ENCODE peak calls at places on chromosomes 5 and 9, in nine cellular contexts. B is tibial artery; L is fibroblast of the aortic adventitia; G is body of pancreas; U is CD4-positive, alpha-beta memory T cell; P is AG04450; X is astrocyte of the spinal cord; Y is effector memory CD4-positive, alpha-beta T cell; K is colonic mucosa. T is an unnamed sample.

GRCh38 chr5:172943906-172944305 is 15.3 kb upstream of the RPL26L1 start:
- DNase-seq in P (no peak), Y (no peak), X (no peak), G (no peak), B (peak; percentile 16), K (no peak), U (no peak), L (no peak), T (no peak)

GRCh38 chr9:71058660-71059059 is 62.8 kb downstream of the TRPM3 start:
- DNase-seq in X (no peak), K (peak; percentile 53), U (no peak), Y (no peak), L (no peak), G (no peak), P (no peak), B (no peak), T (no peak)

GRCh38 chr9:92671323-92671722 is 1.4 kb upstream of the IPPK start:
- DNase-seq in P (peak; percentile 50), U (no peak), K (peak; percentile 40), B (no peak), Y (no peak), X (peak; percentile 68), L (peak; percentile 75), G (peak; percentile 39), T (peak; percentile 49)

GRCh38 chr5:38329132-38329715 is 70.9 kb downstream of the EGFLAM start:
- DNase-seq in G (no peak), U (no peak), B (no peak), Y (no peak), L (no peak), P (no peak), X (no peak), K (no peak), T (peak; percentile 7)

GRCh38 chr9:134666208-134666607 is 24.6 kb downstream of the COL5A1 start:
- DNase-seq in Y (no peak), P (no peak), K (no peak), B (no peak), U (no peak), L (no peak), X (no peak), G (no peak), T (no peak)

GRCh38 chr5:137648361-137648760 is 87.5 kb downstream of the KLHL3 start:
- DNase-seq in K (no peak), L (no peak), B (no peak), Y (no peak), U (no peak), P (no peak), X (no peak), G (no peak), T (no peak)

GRCh38 chr5:57889558-57889957 is 406.9 kb upstream of the ACTBL2 start:
- DNase-seq in B (no peak), X (peak; percentile 90), P (peak; percentile 46), Y (no peak), G (no peak), L (peak; percentile 55), U (no peak), K (no peak), T (peak; percentile 39)

GRCh38 chr9:109793921-109794320 is 13.9 kb downstream of the PALM2AKAP2 start:
- DNase-seq in Y (no peak), K (no peak), P (no peak), G (no peak), B (no peak), X (no peak), L (no peak), U (no peak), T (no peak)

GRCh38 chr5:143402464-143403356 is 776 bp downstream of the NR3C1 start:
- DNase-seq in U (peak; percentile 39), X (peak; percentile 68), L (peak; percentile 43), Y (peak; percentile 39), G (peak; percentile 63), K (peak; percentile 59), P (no peak), B (peak; percentile 57), T (no peak)

GRCh38 chr5:107248065-107248695 is 422.6 kb downstream of the EFNA5 start:
- DNase-seq in B (peak; percentile 65), X (peak; percentile 50), L (peak; percentile 67), G (peak; percentile 73), U (no peak), Y (no peak), P (no peak), K (peak; percentile 57), T (no peak)

GRCh38 chr9:98410185-98410697 is 154.8 kb upstream of the TBC1D2 start:
- DNase-seq in G (no peak), U (no peak), Y (no peak), X (peak; percentile 54), P (peak; percentile 73), K (no peak), B (no peak), L (peak; percentile 90), T (peak; percentile 68)
- H3K4me3 ChIP-seq in G (no peak overlapping the region), U (no peak overlapping the region), Y (no peak overlapping the region), X (no peak overlapping the region), P (no peak overlapping the region), K (no peak overlapping the region), B (no peak overlapping the region), L (no peak overlapping the region), T (no peak overlapping the region)

GRCh38 chr9:130835441-130836298 is 616 bp downstream of the ABL1 start:
- DNase-seq in B (no peak), X (peak; percentile 58), K (no peak), L (peak; percentile 68), U (no peak), P (no peak), G (peak; percentile 61), Y (no peak), T (no peak)

GRCh38 chr9:130839237-130840111 is 4.4 kb downstream of the ABL1 start:
- DNase-seq in B (no peak), P (no peak), K (no peak), G (no peak), X (no peak), L (no peak), Y (no peak), U (no peak), T (no peak)

GRCh38 chr9:130834371-130835311 is at the start of gene ABL1:
- DNase-seq in U (peak; percentile 69), L (peak; percentile 83), B (peak; percentile 77), X (peak; percentile 85), Y (peak; percentile 47), P (no peak), G (peak; percentile 73), K (peak; percentile 80), T (peak; percentile 71)

GRCh38 chr9:130837644-130838043 is 2.6 kb downstream of the ABL1 start:
- DNase-seq in P (no peak), K (no peak), Y (no peak), B (no peak), G (no peak), U (no peak), X (no peak), L (no peak), T (no peak)

GRCh38 chr9:130837002-130837511 is 2.0 kb downstream of the ABL1 start:
- DNase-seq in G (no peak), B (no peak), X (peak; percentile 56), Y (no peak), P (no peak), U (no peak), K (peak; percentile 51), L (peak; percentile 92), T (no peak)
- H3K4me3 ChIP-seq in G (no peak overlapping the region), B (peak overlapping the region; percentile 62), X (peak overlapping the region; percentile 79), Y (no peak overlapping the region), P (peak overlapping the region; percentile 78), U (no peak overlapping the region), K (peak overlapping the region; percentile 63), L (peak overlapping the region; percentile 84), T (peak overlapping the region; percentile 76)

DNA sequence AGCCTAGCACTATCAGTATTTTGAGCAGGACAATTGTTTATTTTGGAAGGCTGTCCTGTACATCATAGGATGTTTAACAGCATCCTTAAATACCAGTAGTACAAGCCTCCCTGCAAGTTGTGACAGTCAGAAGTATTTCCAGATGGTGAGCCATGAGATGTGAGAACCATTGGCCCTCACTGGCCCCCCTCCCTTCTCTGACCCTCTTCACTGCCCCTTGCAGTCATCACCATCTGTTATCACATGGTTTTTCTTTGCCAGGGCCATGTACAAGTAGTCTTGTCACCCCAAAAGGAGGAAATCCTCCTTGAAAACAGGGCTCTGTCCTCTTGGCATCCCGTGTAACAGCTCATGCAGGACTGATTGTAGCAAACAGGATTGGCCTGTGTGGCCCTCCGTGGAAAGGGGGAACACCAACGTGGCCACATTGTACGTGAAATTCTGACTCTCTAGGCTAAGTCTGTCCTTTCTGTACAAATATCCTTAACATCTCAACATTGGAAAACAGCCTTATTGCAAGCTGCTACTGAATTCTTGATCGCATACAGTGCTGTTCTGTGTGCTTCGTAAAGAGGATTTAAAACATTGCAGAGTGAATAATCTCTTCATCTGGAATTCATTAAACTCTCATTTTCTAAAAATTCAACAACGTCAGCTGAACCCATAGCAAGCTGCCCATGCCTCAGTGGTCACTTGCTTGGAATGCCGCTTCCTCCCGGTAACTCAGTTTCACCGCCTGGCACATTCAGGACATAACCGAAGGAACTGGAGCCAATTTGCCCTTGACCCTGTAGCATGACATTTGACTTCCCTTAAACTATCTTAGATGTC is 171.8 kb downstream of the ATPSCKMT start:
- DNase-seq in P (no peak), L (peak; percentile 74), U (no peak), K (no peak), G (no peak), B (no peak), X (peak; percentile 17), Y (no peak), T (peak; percentile 31)
- H3K4me3 ChIP-seq in P (no peak overlapping the region), L (peak overlapping the region; percentile 13), U (no peak overlapping the region), K (no peak overlapping the region), G (no peak overlapping the region), B (no peak overlapping the region), X (no peak overlapping the region), Y (no peak overlapping the region), T (no peak overlapping the region)

DNA sequence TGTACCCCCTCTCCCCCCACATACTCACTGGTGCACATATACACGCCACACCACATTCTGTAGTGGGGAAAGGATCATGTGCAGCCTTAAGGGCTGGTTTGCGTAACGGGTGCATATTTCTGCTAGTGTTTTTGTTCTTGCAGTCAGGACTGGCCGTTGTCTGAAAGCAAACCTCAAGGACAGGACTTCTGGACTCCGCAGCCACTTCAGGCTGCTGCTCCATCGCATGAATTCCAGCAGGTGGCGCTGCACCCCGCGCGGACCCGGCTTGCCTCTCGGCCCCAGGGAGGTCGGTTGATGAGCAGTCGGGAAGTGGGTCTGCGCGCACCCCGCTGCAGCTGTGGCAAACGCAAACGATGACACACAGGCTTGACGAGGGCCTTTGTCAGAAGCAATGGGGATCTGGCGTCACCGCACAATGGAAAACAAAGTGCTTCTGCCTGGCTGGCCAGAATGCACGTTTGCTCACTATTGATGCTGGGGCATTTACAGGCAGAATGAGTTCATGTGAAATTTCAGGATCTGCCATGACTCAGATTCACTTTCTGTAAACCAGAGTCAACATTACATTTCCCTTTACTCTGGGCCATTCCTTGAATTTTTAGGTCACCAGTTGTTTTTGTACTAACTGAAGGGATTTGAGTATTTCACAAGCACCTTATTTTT is 36.3 kb upstream of the GLRX start:
- DNase-seq in P (peak; percentile 98), G (peak; percentile 85), Y (peak; percentile 78), L (peak; percentile 98), X (peak; percentile 99), U (peak; percentile 83), K (peak; percentile 88), B (peak; percentile 93), T (peak; percentile 99)
- H3K4me3 ChIP-seq in P (peak overlapping the region; percentile 28), G (no peak overlapping the region), Y (no peak overlapping the region), L (peak overlapping the region; percentile 59), X (peak overlapping the region; percentile 20), U (no peak overlapping the region), K (no peak overlapping the region), B (peak overlapping the region; percentile 25), T (peak overlapping the region; percentile 25)

GRCh38 chr9:106859957-106860715 is 2.8 kb upstream of the ZNF462 start:
- DNase-seq in Y (no peak), G (no peak), U (no peak), P (no peak), X (peak; percentile 44), L (no peak), K (peak; percentile 70), B (no peak), T (no peak)
- H3K4me3 ChIP-seq in Y (no peak overlapping the region), G (no peak overlapping the region), U (no peak overlapping the region), P (peak overlapping the region; percentile 95), X (peak overlapping the region; percentile 86), L (peak overlapping the region; percentile 91), K (peak overlapping the region; percentile 70), B (peak overlapping the region; percentile 74), T (peak overlapping the region; percentile 86)

T was measured in skeletal muscle cell.